ENCODE peak calls at places on chromosomes 3 and 15, in seven cellular contexts. One of them, this sample, is unnamed. For H3K27me3 and H3K36me3, the result is how much of the 10 kb centered on the place peaks cover.

GRCh38 chr3:4908769-4909156 is 70.5 kb upstream of the BHLHE40 start:
- DNase-seq in hepatocyte: no peak
- DNase-seq in mesenchymal stem cell: no peak
- DNase-seq in SJSA1: no peak
- DNase-seq in uterus: no peak
- DNase-seq in bronchial epithelial cell: no peak
- DNase-seq in prostate gland: no peak
- DNase-seq in this sample: no peak

GRCh38 chr15:96366526-96366877 is 36.0 kb downstream of the NR2F2 start:
- DNase-seq in bronchial epithelial cell: no peak
- DNase-seq in prostate gland: no peak
- DNase-seq in mesenchymal stem cell: no peak
- DNase-seq in SJSA1: no peak
- DNase-seq in hepatocyte: no peak
- DNase-seq in uterus: no peak
- DNase-seq in this sample: no peak

GRCh38 chr15:33963831-33964664 is 4.2 kb upstream of the CHRM5 start:
- DNase-seq in mesenchymal stem cell: peak
- DNase-seq in uterus: no peak
- DNase-seq in prostate gland: no peak
- DNase-seq in hepatocyte: peak
- DNase-seq in bronchial epithelial cell: peak
- DNase-seq in SJSA1: no peak
- DNase-seq in this sample: no peak

GRCh38 chr15:90807687-90808086 is 60.7 kb upstream of the FURIN start:
- DNase-seq in SJSA1: no peak
- DNase-seq in bronchial epithelial cell: peak
- DNase-seq in uterus: no peak
- DNase-seq in mesenchymal stem cell: peak
- DNase-seq in hepatocyte: no peak
- DNase-seq in prostate gland: no peak
- DNase-seq in this sample: no peak

GRCh38 chr3:194130807-194131589 is 5.0 kb upstream of the HES1 start:
- DNase-seq in hepatocyte: peak
- DNase-seq in bronchial epithelial cell: peak
- DNase-seq in prostate gland: peak
- DNase-seq in uterus: no peak
- DNase-seq in mesenchymal stem cell: no peak
- DNase-seq in SJSA1: no peak
- DNase-seq in this sample: peak

GRCh38 chr3:46542344-46542743 is 23.8 kb downstream of the LRRC2 start:
- DNase-seq in prostate gland: no peak
- DNase-seq in hepatocyte: no peak
- DNase-seq in SJSA1: no peak
- DNase-seq in mesenchymal stem cell: peak
- DNase-seq in bronchial epithelial cell: peak
- DNase-seq in uterus: no peak
- DNase-seq in this sample: no peak

GRCh38 chr15:63030101-63030528 is 12.4 kb upstream of the TPM1 start:
- DNase-seq in SJSA1: no peak
- DNase-seq in prostate gland: no peak
- DNase-seq in mesenchymal stem cell: peak
- DNase-seq in uterus: no peak
- DNase-seq in bronchial epithelial cell: no peak
- DNase-seq in hepatocyte: no peak
- DNase-seq in this sample: no peak

GRCh38 chr15:74468341-74469032 is 7.5 kb upstream of the UBL7 start:
- DNase-seq in SJSA1: no peak
- DNase-seq in uterus: no peak
- DNase-seq in bronchial epithelial cell: no peak
- DNase-seq in mesenchymal stem cell: no peak
- DNase-seq in prostate gland: no peak
- DNase-seq in hepatocyte: no peak
- DNase-seq in this sample: no peak

GRCh38 chr15:39817892-39818291 is 35.3 kb upstream of the FSIP1 start:
- DNase-seq in prostate gland: no peak
- DNase-seq in bronchial epithelial cell: no peak
- DNase-seq in uterus: no peak
- DNase-seq in SJSA1: no peak
- DNase-seq in hepatocyte: no peak
- DNase-seq in mesenchymal stem cell: no peak
- DNase-seq in this sample: no peak

GRCh38 chr3:123733805-123734526 is 149.1 kb upstream of the HACD2 start:
- DNase-seq in SJSA1: peak
- DNase-seq in uterus: no peak
- DNase-seq in mesenchymal stem cell: peak
- DNase-seq in bronchial epithelial cell: peak
- DNase-seq in prostate gland: no peak
- DNase-seq in hepatocyte: no peak
- DNase-seq in this sample: no peak

GRCh38 chr3:184737641-184738518 is 26.0 kb upstream of the MAGEF1 start:
- DNase-seq in uterus: peak
- DNase-seq in prostate gland: peak
- DNase-seq in mesenchymal stem cell: peak
- DNase-seq in bronchial epithelial cell: peak
- DNase-seq in hepatocyte: peak
- DNase-seq in SJSA1: no peak
- DNase-seq in this sample: peak

GRCh38 chr15:40430271-40430805 is 10.4 kb upstream of the BAHD1 start:
- DNase-seq in uterus: no peak
- DNase-seq in bronchial epithelial cell: no peak
- DNase-seq in prostate gland: no peak
- DNase-seq in mesenchymal stem cell: no peak
- DNase-seq in SJSA1: no peak
- DNase-seq in hepatocyte: no peak
- DNase-seq in this sample: no peak

GRCh38 chr3:37526511-37526910 is 335.2 kb upstream of the CTDSPL start:
- DNase-seq in bronchial epithelial cell: no peak
- DNase-seq in hepatocyte: no peak
- DNase-seq in uterus: peak
- DNase-seq in mesenchymal stem cell: no peak
- DNase-seq in prostate gland: peak
- DNase-seq in SJSA1: no peak
- DNase-seq in this sample: no peak

GRCh38 chr15:70323111-70323851 is 225.6 kb upstream of the TLE3 start:
- DNase-seq in mesenchymal stem cell: no peak
- DNase-seq in hepatocyte: peak
- DNase-seq in uterus: peak
- DNase-seq in prostate gland: peak
- DNase-seq in bronchial epithelial cell: no peak
- DNase-seq in SJSA1: peak
- DNase-seq in this sample: no peak

GRCh38 chr15:58575045-58575786 is 143.4 kb downstream of the LIPC start:
- DNase-seq in prostate gland: no peak
- DNase-seq in mesenchymal stem cell: no peak
- DNase-seq in SJSA1: no peak
- DNase-seq in hepatocyte: no peak
- DNase-seq in bronchial epithelial cell: no peak
- DNase-seq in uterus: no peak
- DNase-seq in this sample: no peak

GRCh38 chr15:42140383-42141070 is 15.9 kb downstream of the PLA2G4F start:
- DNase-seq in SJSA1: no peak
- DNase-seq in mesenchymal stem cell: no peak
- DNase-seq in prostate gland: no peak
- DNase-seq in bronchial epithelial cell: no peak
- DNase-seq in hepatocyte: no peak
- DNase-seq in uterus: peak
- DNase-seq in this sample: no peak

GRCh38 chr3:45861043-45861846 is 19.3 kb upstream of the LZTFL1 start:
- DNase-seq in bronchial epithelial cell: no peak
- DNase-seq in prostate gland: no peak
- DNase-seq in mesenchymal stem cell: no peak
- DNase-seq in SJSA1: no peak
- DNase-seq in hepatocyte: peak
- DNase-seq in uterus: no peak
- DNase-seq in this sample: no peak

GRCh38 chr15:74901612-74902063 is 5.0 kb downstream of the FAM219B start:
- DNase-seq in bronchial epithelial cell: peak
- DNase-seq in uterus: peak
- DNase-seq in mesenchymal stem cell: peak
- DNase-seq in hepatocyte: peak
- DNase-seq in prostate gland: peak
- DNase-seq in SJSA1: peak
- DNase-seq in this sample: peak

GRCh38 chr3:38109580-38110313 is 27.2 kb downstream of the ACAA1 start:
- DNase-seq in uterus: no peak
- DNase-seq in mesenchymal stem cell: no peak
- DNase-seq in SJSA1: no peak
- DNase-seq in hepatocyte: no peak
- DNase-seq in bronchial epithelial cell: no peak
- DNase-seq in prostate gland: no peak
- DNase-seq in this sample: peak

GRCh38 chr3:113783463-113783862 is 36.6 kb downstream of the ATP6V1A start:
- DNase-seq in SJSA1: peak
- DNase-seq in uterus: no peak
- DNase-seq in bronchial epithelial cell: peak
- DNase-seq in prostate gland: no peak
- DNase-seq in mesenchymal stem cell: peak
- DNase-seq in hepatocyte: no peak
- DNase-seq in this sample: no peak

GRCh38 chr3:68876112-68876713 is 56.1 kb downstream of the TAFA4 start:
- DNase-seq in SJSA1: no peak
- DNase-seq in mesenchymal stem cell: peak
- DNase-seq in bronchial epithelial cell: peak
- DNase-seq in prostate gland: peak
- DNase-seq in hepatocyte: peak
- DNase-seq in uterus: peak
- DNase-seq in this sample: peak

GRCh38 chr3:126022741-126023359 is 53.9 kb downstream of the ROPN1B start:
- DNase-seq in bronchial epithelial cell: no peak
- DNase-seq in prostate gland: no peak
- DNase-seq in uterus: no peak
- DNase-seq in hepatocyte: no peak
- DNase-seq in mesenchymal stem cell: no peak
- DNase-seq in SJSA1: peak
- DNase-seq in this sample: no peak

GRCh38 chr3:159265705-159266104 is 463.9 kb downstream of the MFSD1 start:
- DNase-seq in prostate gland: no peak
- DNase-seq in bronchial epithelial cell: no peak
- DNase-seq in mesenchymal stem cell: no peak
- DNase-seq in hepatocyte: no peak
- DNase-seq in SJSA1: no peak
- DNase-seq in uterus: no peak
- DNase-seq in this sample: no peak

GRCh38 chr3:153043729-153044314 is 118.2 kb upstream of the RAP2B start:
- DNase-seq in bronchial epithelial cell: peak
- DNase-seq in prostate gland: no peak
- DNase-seq in mesenchymal stem cell: peak
- DNase-seq in hepatocyte: no peak
- DNase-seq in uterus: no peak
- DNase-seq in SJSA1: no peak
- DNase-seq in this sample: no peak

GRCh38 chr3:23242106-23242505 is 39.0 kb downstream of the UBE2E2 start:
- DNase-seq in mesenchymal stem cell: no peak
- DNase-seq in SJSA1: no peak
- DNase-seq in uterus: no peak
- DNase-seq in bronchial epithelial cell: peak
- DNase-seq in prostate gland: no peak
- DNase-seq in hepatocyte: no peak
- DNase-seq in this sample: no peak

DNA sequence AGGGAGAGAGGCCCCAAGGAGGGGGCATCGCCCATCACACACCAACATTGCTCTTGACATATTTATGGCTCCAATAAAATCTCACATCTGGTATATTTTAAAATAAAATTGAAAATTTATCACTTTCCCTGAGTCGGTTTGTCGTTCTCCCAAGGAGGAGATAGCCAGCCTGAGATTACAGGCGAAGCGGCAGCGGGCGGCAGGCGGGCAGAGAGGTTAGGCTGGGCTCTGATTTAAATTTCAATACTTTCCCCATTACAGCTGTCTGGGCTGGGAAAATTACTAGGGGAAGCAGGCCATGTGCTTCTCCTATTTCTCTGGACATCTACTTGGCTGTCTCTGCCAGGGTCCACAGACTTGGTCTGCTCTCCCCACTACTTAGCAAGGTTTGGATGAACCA is 98.7 kb downstream of the LINGO1 start:
- DNase-seq in SJSA1: no peak
- DNase-seq in prostate gland: no peak
- DNase-seq in bronchial epithelial cell: no peak
- DNase-seq in mesenchymal stem cell: no peak
- DNase-seq in hepatocyte: no peak
- DNase-seq in uterus: no peak
- DNase-seq in this sample: no peak
- H3K27me3 ChIP-seq in SJSA1: under half
- H3K27me3 ChIP-seq in prostate gland: under half
- H3K27me3 ChIP-seq in bronchial epithelial cell: under half
- H3K27me3 ChIP-seq in mesenchymal stem cell: under half
- H3K27me3 ChIP-seq in hepatocyte: under half
- H3K27me3 ChIP-seq in uterus: under half
- H3K27me3 ChIP-seq in this sample: under half

DNA sequence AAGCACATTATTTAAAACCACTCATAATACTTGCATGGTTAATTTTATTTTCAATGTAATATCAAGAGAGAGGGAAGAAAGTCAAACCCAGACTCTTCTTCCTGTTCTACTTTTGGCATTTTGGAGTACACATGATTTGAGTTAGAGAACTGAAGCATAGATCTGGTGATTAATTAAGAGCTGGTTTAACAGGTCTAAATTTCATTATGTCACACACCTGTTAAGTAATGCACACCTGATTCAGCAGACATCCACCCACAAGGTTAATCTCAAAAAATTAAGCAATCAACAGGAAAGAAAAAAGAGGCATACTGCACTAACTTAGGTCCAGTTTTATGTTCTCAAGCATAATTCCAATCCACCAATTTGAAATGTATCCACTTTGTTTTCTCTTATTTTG is 101.1 kb upstream of the ICE2 start:
- DNase-seq in bronchial epithelial cell: peak
- DNase-seq in prostate gland: no peak
- DNase-seq in uterus: no peak
- DNase-seq in SJSA1: no peak
- DNase-seq in hepatocyte: no peak
- DNase-seq in mesenchymal stem cell: no peak
- DNase-seq in this sample: no peak
- H3K4me3 ChIP-seq in bronchial epithelial cell: no peak
- H3K4me3 ChIP-seq in prostate gland: no peak
- H3K4me3 ChIP-seq in uterus: no peak
- H3K4me3 ChIP-seq in SJSA1: no peak
- H3K4me3 ChIP-seq in hepatocyte: no peak
- H3K4me3 ChIP-seq in mesenchymal stem cell: no peak
- H3K4me3 ChIP-seq in this sample: no peak

GRCh38 chr3:172312006-172312405 is 136.2 kb downstream of the GHSR start:
- DNase-seq in mesenchymal stem cell: no peak
- DNase-seq in uterus: no peak
- DNase-seq in bronchial epithelial cell: no peak
- DNase-seq in hepatocyte: no peak
- DNase-seq in SJSA1: no peak
- DNase-seq in prostate gland: no peak
- DNase-seq in this sample: no peak
- H3K36me3 ChIP-seq in mesenchymal stem cell: under half
- H3K36me3 ChIP-seq in uterus: under half
- H3K36me3 ChIP-seq in bronchial epithelial cell: under half
- H3K36me3 ChIP-seq in hepatocyte: under half
- H3K36me3 ChIP-seq in SJSA1: half or more
- H3K36me3 ChIP-seq in prostate gland: under half
- H3K36me3 ChIP-seq in this sample: under half

GRCh38 chr3:11021611-11022011 is 29.1 kb downstream of the SLC6A1 start:
- DNase-seq in SJSA1: no peak
- DNase-seq in bronchial epithelial cell: no peak
- DNase-seq in uterus: no peak
- DNase-seq in mesenchymal stem cell: no peak
- DNase-seq in prostate gland: no peak
- DNase-seq in hepatocyte: no peak
- DNase-seq in this sample: no peak
- H3K27me3 ChIP-seq in SJSA1: under half
- H3K27me3 ChIP-seq in bronchial epithelial cell: under half
- H3K27me3 ChIP-seq in uterus: under half
- H3K27me3 ChIP-seq in mesenchymal stem cell: under half
- H3K27me3 ChIP-seq in prostate gland: under half
- H3K27me3 ChIP-seq in hepatocyte: under half
- H3K27me3 ChIP-seq in this sample: under half

This sample was measured in Peyer's patch.